ENCODE peak calls at places on chromosome 17, in ten cellular contexts. One of them, this sample, is unnamed.

GRCh38 chr17:31313982-31314787 is at the start of gene EVI2B:
- DNase-seq in GM06990: peak
- DNase-seq in hepatocyte: no peak
- DNase-seq in stromal cell of bone marrow: peak
- DNase-seq in iPS DF 6.9: no peak
- DNase-seq in NCI-H226: peak
- DNase-seq in stimulated activated CD4-positive, alpha-beta T cell treated with anti-CD3 and anti-CD28 coated beads, Interleukin-2, amount 100 ng/mL, for 48 hours: no peak
- DNase-seq in GM12865: peak
- DNase-seq in T-cell: no peak
- DNase-seq in fibroblast of gingiva: peak
- DNase-seq in this sample: peak

GRCh38 chr17:7083592-7083991 is 3.5 kb upstream of the CLEC10A start:
- DNase-seq in GM06990: no peak
- DNase-seq in hepatocyte: no peak
- DNase-seq in stromal cell of bone marrow: peak
- DNase-seq in iPS DF 6.9: no peak
- DNase-seq in NCI-H226: no peak
- DNase-seq in stimulated activated CD4-positive, alpha-beta T cell treated with anti-CD3 and anti-CD28 coated beads, Interleukin-2, amount 100 ng/mL, for 48 hours: no peak
- DNase-seq in GM12865: no peak
- DNase-seq in T-cell: no peak
- DNase-seq in fibroblast of gingiva: no peak
- DNase-seq in this sample: no peak

GRCh38 chr17:81301195-81302144 is 6.4 kb upstream of the SLC38A10 start:
- DNase-seq in GM06990: no peak
- DNase-seq in hepatocyte: no peak
- DNase-seq in stromal cell of bone marrow: no peak
- DNase-seq in iPS DF 6.9: no peak
- DNase-seq in NCI-H226: no peak
- DNase-seq in stimulated activated CD4-positive, alpha-beta T cell treated with anti-CD3 and anti-CD28 coated beads, Interleukin-2, amount 100 ng/mL, for 48 hours: no peak
- DNase-seq in GM12865: no peak
- DNase-seq in T-cell: no peak
- DNase-seq in fibroblast of gingiva: no peak
- DNase-seq in this sample: no peak

GRCh38 chr17:78793415-78793814 is 11.3 kb upstream of the CYTH1 start:
- DNase-seq in GM06990: no peak
- DNase-seq in hepatocyte: no peak
- DNase-seq in stromal cell of bone marrow: no peak
- DNase-seq in iPS DF 6.9: no peak
- DNase-seq in NCI-H226: no peak
- DNase-seq in stimulated activated CD4-positive, alpha-beta T cell treated with anti-CD3 and anti-CD28 coated beads, Interleukin-2, amount 100 ng/mL, for 48 hours: no peak
- DNase-seq in GM12865: no peak
- DNase-seq in T-cell: no peak
- DNase-seq in fibroblast of gingiva: no peak
- DNase-seq in this sample: no peak

GRCh38 chr17:7611635-7612293 is 2.9 kb downstream of the FXR2 start:
- DNase-seq in GM06990: no peak
- DNase-seq in hepatocyte: no peak
- DNase-seq in stromal cell of bone marrow: no peak
- DNase-seq in iPS DF 6.9: no peak
- DNase-seq in NCI-H226: no peak
- DNase-seq in stimulated activated CD4-positive, alpha-beta T cell treated with anti-CD3 and anti-CD28 coated beads, Interleukin-2, amount 100 ng/mL, for 48 hours: no peak
- DNase-seq in GM12865: no peak
- DNase-seq in T-cell: no peak
- DNase-seq in fibroblast of gingiva: no peak
- DNase-seq in this sample: no peak

GRCh38 chr17:41404024-41404651 is 6.7 kb upstream of the KRT31 start:
- DNase-seq in GM06990: no peak
- DNase-seq in hepatocyte: peak
- DNase-seq in stromal cell of bone marrow: peak
- DNase-seq in iPS DF 6.9: no peak
- DNase-seq in NCI-H226: peak
- DNase-seq in stimulated activated CD4-positive, alpha-beta T cell treated with anti-CD3 and anti-CD28 coated beads, Interleukin-2, amount 100 ng/mL, for 48 hours: peak
- DNase-seq in GM12865: peak
- DNase-seq in T-cell: no peak
- DNase-seq in fibroblast of gingiva: peak
- DNase-seq in this sample: peak

GRCh38 chr17:14918540-14918939 is 346.6 kb downstream of the PMP22 start:
- DNase-seq in GM06990: no peak
- DNase-seq in hepatocyte: no peak
- DNase-seq in stromal cell of bone marrow: no peak
- DNase-seq in iPS DF 6.9: no peak
- DNase-seq in NCI-H226: no peak
- DNase-seq in stimulated activated CD4-positive, alpha-beta T cell treated with anti-CD3 and anti-CD28 coated beads, Interleukin-2, amount 100 ng/mL, for 48 hours: no peak
- DNase-seq in GM12865: no peak
- DNase-seq in T-cell: no peak
- DNase-seq in fibroblast of gingiva: peak
- DNase-seq in this sample: no peak

GRCh38 chr17:81345211-81346089 is 49.8 kb upstream of the BAHCC1 start:
- DNase-seq in GM06990: peak
- DNase-seq in hepatocyte: peak
- DNase-seq in stromal cell of bone marrow: peak
- DNase-seq in iPS DF 6.9: no peak
- DNase-seq in NCI-H226: peak
- DNase-seq in stimulated activated CD4-positive, alpha-beta T cell treated with anti-CD3 and anti-CD28 coated beads, Interleukin-2, amount 100 ng/mL, for 48 hours: peak
- DNase-seq in GM12865: peak
- DNase-seq in T-cell: peak
- DNase-seq in fibroblast of gingiva: peak
- DNase-seq in this sample: peak

GRCh38 chr17:17635126-17635525 is 43.6 kb upstream of the PEMT start:
- DNase-seq in GM06990: no peak
- DNase-seq in hepatocyte: no peak
- DNase-seq in stromal cell of bone marrow: no peak
- DNase-seq in iPS DF 6.9: no peak
- DNase-seq in NCI-H226: no peak
- DNase-seq in stimulated activated CD4-positive, alpha-beta T cell treated with anti-CD3 and anti-CD28 coated beads, Interleukin-2, amount 100 ng/mL, for 48 hours: no peak
- DNase-seq in GM12865: no peak
- DNase-seq in T-cell: no peak
- DNase-seq in fibroblast of gingiva: no peak
- DNase-seq in this sample: no peak

GRCh38 chr17:42784811-42785592 is 4.6 kb downstream of the WNK4 start:
- DNase-seq in GM06990: no peak
- DNase-seq in hepatocyte: no peak
- DNase-seq in stromal cell of bone marrow: no peak
- DNase-seq in iPS DF 6.9: no peak
- DNase-seq in NCI-H226: no peak
- DNase-seq in stimulated activated CD4-positive, alpha-beta T cell treated with anti-CD3 and anti-CD28 coated beads, Interleukin-2, amount 100 ng/mL, for 48 hours: no peak
- DNase-seq in GM12865: no peak
- DNase-seq in T-cell: no peak
- DNase-seq in fibroblast of gingiva: no peak
- DNase-seq in this sample: no peak

GRCh38 chr17:7707858-7708750 is 3.1 kb downstream of the EFNB3 start:
- DNase-seq in GM06990: no peak
- DNase-seq in hepatocyte: no peak
- DNase-seq in stromal cell of bone marrow: no peak
- DNase-seq in iPS DF 6.9: no peak
- DNase-seq in NCI-H226: no peak
- DNase-seq in stimulated activated CD4-positive, alpha-beta T cell treated with anti-CD3 and anti-CD28 coated beads, Interleukin-2, amount 100 ng/mL, for 48 hours: no peak
- DNase-seq in GM12865: no peak
- DNase-seq in T-cell: no peak
- DNase-seq in fibroblast of gingiva: no peak
- DNase-seq in this sample: no peak

GRCh38 chr17:67449065-67449464 is 72.0 kb downstream of the PITPNC1 start:
- DNase-seq in GM06990: no peak
- DNase-seq in hepatocyte: no peak
- DNase-seq in stromal cell of bone marrow: no peak
- DNase-seq in iPS DF 6.9: no peak
- DNase-seq in NCI-H226: no peak
- DNase-seq in stimulated activated CD4-positive, alpha-beta T cell treated with anti-CD3 and anti-CD28 coated beads, Interleukin-2, amount 100 ng/mL, for 48 hours: no peak
- DNase-seq in GM12865: no peak
- DNase-seq in T-cell: no peak
- DNase-seq in fibroblast of gingiva: no peak
- DNase-seq in this sample: no peak

GRCh38 chr17:61130320-61130719 is 269.3 kb upstream of the TBX2 start:
- DNase-seq in GM06990: no peak
- DNase-seq in hepatocyte: no peak
- DNase-seq in stromal cell of bone marrow: no peak
- DNase-seq in iPS DF 6.9: no peak
- DNase-seq in NCI-H226: no peak
- DNase-seq in stimulated activated CD4-positive, alpha-beta T cell treated with anti-CD3 and anti-CD28 coated beads, Interleukin-2, amount 100 ng/mL, for 48 hours: no peak
- DNase-seq in GM12865: no peak
- DNase-seq in T-cell: no peak
- DNase-seq in fibroblast of gingiva: no peak
- DNase-seq in this sample: no peak

GRCh38 chr17:82696916-82697807 is 1.3 kb downstream of the RAB40B start:
- DNase-seq in GM06990: no peak
- DNase-seq in hepatocyte: peak
- DNase-seq in stromal cell of bone marrow: no peak
- DNase-seq in iPS DF 6.9: no peak
- DNase-seq in NCI-H226: no peak
- DNase-seq in stimulated activated CD4-positive, alpha-beta T cell treated with anti-CD3 and anti-CD28 coated beads, Interleukin-2, amount 100 ng/mL, for 48 hours: no peak
- DNase-seq in GM12865: no peak
- DNase-seq in T-cell: no peak
- DNase-seq in fibroblast of gingiva: no peak
- DNase-seq in this sample: no peak

GRCh38 chr17:81295031-81295677 is at the start of gene SLC38A10:
- DNase-seq in GM06990: peak
- DNase-seq in hepatocyte: peak
- DNase-seq in stromal cell of bone marrow: peak
- DNase-seq in iPS DF 6.9: no peak
- DNase-seq in NCI-H226: peak
- DNase-seq in stimulated activated CD4-positive, alpha-beta T cell treated with anti-CD3 and anti-CD28 coated beads, Interleukin-2, amount 100 ng/mL, for 48 hours: peak
- DNase-seq in GM12865: peak
- DNase-seq in T-cell: peak
- DNase-seq in fibroblast of gingiva: peak
- DNase-seq in this sample: no peak

GRCh38 chr17:39747745-39748144 is 10.0 kb downstream of the GRB7 start:
- DNase-seq in GM06990: no peak
- DNase-seq in hepatocyte: no peak
- DNase-seq in stromal cell of bone marrow: no peak
- DNase-seq in iPS DF 6.9: no peak
- DNase-seq in NCI-H226: no peak
- DNase-seq in stimulated activated CD4-positive, alpha-beta T cell treated with anti-CD3 and anti-CD28 coated beads, Interleukin-2, amount 100 ng/mL, for 48 hours: no peak
- DNase-seq in GM12865: no peak
- DNase-seq in T-cell: no peak
- DNase-seq in fibroblast of gingiva: no peak
- DNase-seq in this sample: no peak

GRCh38 chr17:3529817-3530741 is 27.5 kb downstream of the TRPV3 start:
- DNase-seq in GM06990: no peak
- DNase-seq in hepatocyte: peak
- DNase-seq in stromal cell of bone marrow: no peak
- DNase-seq in iPS DF 6.9: no peak
- DNase-seq in NCI-H226: peak
- DNase-seq in stimulated activated CD4-positive, alpha-beta T cell treated with anti-CD3 and anti-CD28 coated beads, Interleukin-2, amount 100 ng/mL, for 48 hours: no peak
- DNase-seq in GM12865: no peak
- DNase-seq in T-cell: no peak
- DNase-seq in fibroblast of gingiva: no peak
- DNase-seq in this sample: peak

GRCh38 chr17:39973496-39973895 is 7.1 kb upstream of the PSMD3 start:
- DNase-seq in GM06990: no peak
- DNase-seq in hepatocyte: no peak
- DNase-seq in stromal cell of bone marrow: no peak
- DNase-seq in iPS DF 6.9: no peak
- DNase-seq in NCI-H226: no peak
- DNase-seq in stimulated activated CD4-positive, alpha-beta T cell treated with anti-CD3 and anti-CD28 coated beads, Interleukin-2, amount 100 ng/mL, for 48 hours: no peak
- DNase-seq in GM12865: no peak
- DNase-seq in T-cell: no peak
- DNase-seq in fibroblast of gingiva: no peak
- DNase-seq in this sample: no peak

GRCh38 chr17:28523876-28524275 is 17.7 kb downstream of the FOXN1 start:
- DNase-seq in GM06990: no peak
- DNase-seq in hepatocyte: no peak
- DNase-seq in stromal cell of bone marrow: no peak
- DNase-seq in iPS DF 6.9: no peak
- DNase-seq in NCI-H226: no peak
- DNase-seq in stimulated activated CD4-positive, alpha-beta T cell treated with anti-CD3 and anti-CD28 coated beads, Interleukin-2, amount 100 ng/mL, for 48 hours: no peak
- DNase-seq in GM12865: no peak
- DNase-seq in T-cell: no peak
- DNase-seq in fibroblast of gingiva: no peak
- DNase-seq in this sample: no peak

GRCh38 chr17:19762515-19762961 is 14.4 kb upstream of the ALDH3A1 start:
- DNase-seq in GM06990: no peak
- DNase-seq in hepatocyte: peak
- DNase-seq in stromal cell of bone marrow: peak
- DNase-seq in iPS DF 6.9: peak
- DNase-seq in NCI-H226: peak
- DNase-seq in stimulated activated CD4-positive, alpha-beta T cell treated with anti-CD3 and anti-CD28 coated beads, Interleukin-2, amount 100 ng/mL, for 48 hours: peak
- DNase-seq in GM12865: peak
- DNase-seq in T-cell: peak
- DNase-seq in fibroblast of gingiva: peak
- DNase-seq in this sample: peak

GRCh38 chr17:80827646-80828643 is 163.7 kb upstream of the CHMP6 start:
- DNase-seq in GM06990: no peak
- DNase-seq in hepatocyte: no peak
- DNase-seq in stromal cell of bone marrow: no peak
- DNase-seq in iPS DF 6.9: peak
- DNase-seq in NCI-H226: no peak
- DNase-seq in stimulated activated CD4-positive, alpha-beta T cell treated with anti-CD3 and anti-CD28 coated beads, Interleukin-2, amount 100 ng/mL, for 48 hours: no peak
- DNase-seq in GM12865: no peak
- DNase-seq in T-cell: no peak
- DNase-seq in fibroblast of gingiva: no peak
- DNase-seq in this sample: no peak

GRCh38 chr17:49823614-49824013 is 24.3 kb downstream of the TAC4 start:
- DNase-seq in GM06990: no peak
- DNase-seq in hepatocyte: no peak
- DNase-seq in stromal cell of bone marrow: no peak
- DNase-seq in iPS DF 6.9: no peak
- DNase-seq in NCI-H226: no peak
- DNase-seq in stimulated activated CD4-positive, alpha-beta T cell treated with anti-CD3 and anti-CD28 coated beads, Interleukin-2, amount 100 ng/mL, for 48 hours: no peak
- DNase-seq in GM12865: no peak
- DNase-seq in T-cell: no peak
- DNase-seq in fibroblast of gingiva: no peak
- DNase-seq in this sample: no peak

GRCh38 chr17:64781394-64781793 is 119.3 kb upstream of the SMURF2 start:
- DNase-seq in GM06990: no peak
- DNase-seq in hepatocyte: peak
- DNase-seq in stromal cell of bone marrow: no peak
- DNase-seq in iPS DF 6.9: no peak
- DNase-seq in NCI-H226: peak
- DNase-seq in stimulated activated CD4-positive, alpha-beta T cell treated with anti-CD3 and anti-CD28 coated beads, Interleukin-2, amount 100 ng/mL, for 48 hours: no peak
- DNase-seq in GM12865: peak
- DNase-seq in T-cell: peak
- DNase-seq in fibroblast of gingiva: no peak
- DNase-seq in this sample: no peak

GRCh38 chr17:31724026-31724425 is 135.0 kb downstream of the COPRS start:
- DNase-seq in GM06990: no peak
- DNase-seq in hepatocyte: no peak
- DNase-seq in stromal cell of bone marrow: peak
- DNase-seq in iPS DF 6.9: no peak
- DNase-seq in NCI-H226: peak
- DNase-seq in stimulated activated CD4-positive, alpha-beta T cell treated with anti-CD3 and anti-CD28 coated beads, Interleukin-2, amount 100 ng/mL, for 48 hours: no peak
- DNase-seq in GM12865: no peak
- DNase-seq in T-cell: no peak
- DNase-seq in fibroblast of gingiva: peak
- DNase-seq in this sample: no peak

GRCh38 chr17:6061290-6061689 is 8.9 kb upstream of the WSCD1 start:
- DNase-seq in GM06990: no peak
- DNase-seq in hepatocyte: peak
- DNase-seq in stromal cell of bone marrow: no peak
- DNase-seq in iPS DF 6.9: no peak
- DNase-seq in NCI-H226: peak
- DNase-seq in stimulated activated CD4-positive, alpha-beta T cell treated with anti-CD3 and anti-CD28 coated beads, Interleukin-2, amount 100 ng/mL, for 48 hours: no peak
- DNase-seq in GM12865: no peak
- DNase-seq in T-cell: no peak
- DNase-seq in fibroblast of gingiva: peak
- DNase-seq in this sample: peak

GRCh38 chr17:43676471-43676870 is 14.7 kb upstream of the MEOX1 start:
- DNase-seq in GM06990: no peak
- DNase-seq in hepatocyte: no peak
- DNase-seq in stromal cell of bone marrow: peak
- DNase-seq in iPS DF 6.9: no peak
- DNase-seq in NCI-H226: no peak
- DNase-seq in stimulated activated CD4-positive, alpha-beta T cell treated with anti-CD3 and anti-CD28 coated beads, Interleukin-2, amount 100 ng/mL, for 48 hours: no peak
- DNase-seq in GM12865: no peak
- DNase-seq in T-cell: no peak
- DNase-seq in fibroblast of gingiva: no peak
- DNase-seq in this sample: no peak

GRCh38 chr17:66965801-66966528 is 1.5 kb downstream of the CACNG4 start:
- DNase-seq in GM06990: no peak
- DNase-seq in hepatocyte: peak
- DNase-seq in stromal cell of bone marrow: no peak
- DNase-seq in iPS DF 6.9: no peak
- DNase-seq in NCI-H226: no peak
- DNase-seq in stimulated activated CD4-positive, alpha-beta T cell treated with anti-CD3 and anti-CD28 coated beads, Interleukin-2, amount 100 ng/mL, for 48 hours: no peak
- DNase-seq in GM12865: no peak
- DNase-seq in T-cell: no peak
- DNase-seq in fibroblast of gingiva: no peak
- DNase-seq in this sample: no peak